ENCODE peak calls at places on chromosomes 4 and X, in seven cellular contexts. F is H9; Q is globus pallidus; I is stimulated activated effector memory CD8-positive, alpha-beta T cell treated with anti-CD3 and anti-CD28 coated beads, Interleukin-12 subunit alpha, Interleukin-12 subunit beta, amount 100 ng/mL, for 72 hours; A is LoVo; C is NCI-H1092; S is endothelial cell. J is an unnamed sample.

GRCh38 chr4:7411896-7412585 is 22.7 kb downstream of the PSAPL1 start:
- DNase-seq in F (no peak), Q (no peak), I (no peak), A (no peak), C (peak; percentile 17), S (no peak), J (no peak)

GRCh38 chr4:151865327-151865726 is 104.5 kb upstream of the GATB start:
- DNase-seq in F (no peak), Q (peak; percentile 73), I (no peak), A (no peak), C (peak; percentile 12), S (no peak), J (no peak)

GRCh38 chr4:94468093-94468492 is 16.4 kb downstream of the PDLIM5 start:
- DNase-seq in F (no peak), Q (no peak), I (no peak), A (no peak), C (no peak), S (no peak), J (no peak)

GRCh38 chrX:129000797-129001196 is 522.5 kb downstream of the SMARCA1 start:
- DNase-seq in F (no peak), Q (no peak), I (no peak), A (no peak), C (no peak), S (no peak), J (no peak)

GRCh38 chr4:26468283-26468949 is 21.9 kb downstream of the CCKAR start:
- DNase-seq in F (no peak), Q (no peak), I (no peak), A (no peak), C (no peak), S (no peak), J (no peak)

GRCh38 chr4:81724925-81725329 is 253.2 kb upstream of the RASGEF1B start:
- DNase-seq in F (no peak), Q (peak; percentile 86), I (peak; percentile 72), A (peak; percentile 5), C (no peak), S (no peak), J (no peak)

GRCh38 chr4:99986792-99987191 is 36.7 kb upstream of the H2AZ1 start:
- DNase-seq in F (no peak), Q (no peak), I (no peak), A (no peak), C (no peak), S (no peak), J (no peak)

GRCh38 chrX:27728291-27728690 is 79.5 kb upstream of the MAGEB10 start:
- DNase-seq in F (no peak), Q (no peak), I (no peak), A (peak; percentile 12), C (no peak), S (no peak), J (no peak)

GRCh38 chr4:72779256-72779655 is 210.2 kb upstream of the ADAMTS3 start:
- DNase-seq in F (no peak), Q (no peak), I (no peak), A (no peak), C (no peak), S (no peak), J (no peak)

GRCh38 chr4:183240581-183241321 is 79.3 kb downstream of the CLDN22 start:
- DNase-seq in F (peak; percentile 41), Q (no peak), I (no peak), A (no peak), C (no peak), S (no peak), J (no peak)

GRCh38 chr4:113332701-113333100 is 283.2 kb downstream of the ANK2 start:
- DNase-seq in F (no peak), Q (no peak), I (no peak), A (no peak), C (no peak), S (no peak), J (no peak)

GRCh38 chr4:112881842-112882241 is 167.6 kb upstream of the ANK2 start:
- DNase-seq in F (no peak), Q (no peak), I (no peak), A (no peak), C (no peak), S (no peak), J (no peak)

GRCh38 chrX:103734125-103734760 is 23.5 kb downstream of the TMEM31 start:
- DNase-seq in F (no peak), Q (no peak), I (no peak), A (no peak), C (no peak), S (no peak), J (no peak)

GRCh38 chr4:82017680-82018079 is 356.1 kb downstream of the HNRNPD start:
- DNase-seq in F (no peak), Q (no peak), I (no peak), A (peak; percentile 39), C (no peak), S (peak; percentile 21), J (no peak)

GRCh38 chr4:1171306-1172227 is 816 bp downstream of the SPON2 start:
- DNase-seq in F (peak; percentile 59), Q (no peak), I (peak; percentile 69), A (no peak), C (no peak), S (no peak), J (no peak)

GRCh38 chr4:4327652-4328121 is 37.6 kb downstream of the ZBTB49 start:
- DNase-seq in F (peak; percentile 93), Q (no peak), I (no peak), A (no peak), C (no peak), S (peak; percentile 72), J (no peak)

GRCh38 chr4:128660361-128660964 is 149.0 kb upstream of the JADE1 start:
- DNase-seq in F (no peak), Q (peak; percentile 48), I (no peak), A (no peak), C (no peak), S (no peak), J (no peak)

GRCh38 chr4:1880332-1880731 is 9.1 kb downstream of the NSD2 start:
- DNase-seq in F (no peak), Q (no peak), I (no peak), A (peak; percentile 47), C (no peak), S (no peak), J (no peak)

GRCh38 chr4:146165840-146166239 is 9.7 kb upstream of the LSM6 start:
- DNase-seq in F (no peak), Q (no peak), I (no peak), A (no peak), C (no peak), S (no peak), J (no peak)

GRCh38 chrX:85611926-85612325 is 232.5 kb upstream of the POF1B start:
- DNase-seq in F (no peak), Q (no peak), I (no peak), A (peak; percentile 1), C (no peak), S (no peak), J (no peak)

GRCh38 chr4:74044676-74045075 is 6.2 kb upstream of the CXCL3 start:
- DNase-seq in F (no peak), Q (no peak), I (no peak), A (no peak), C (no peak), S (no peak), J (no peak)

GRCh38 chr4:141501931-141502330 is 134.5 kb upstream of the IL15 start:
- DNase-seq in F (no peak), Q (no peak), I (no peak), A (no peak), C (no peak), S (no peak), J (no peak)

GRCh38 chr4:91961504-91961903 is 342.3 kb upstream of the GRID2 start:
- DNase-seq in F (no peak), Q (no peak), I (no peak), A (no peak), C (no peak), S (no peak), J (no peak)

GRCh38 chrX:22078117-22078516 is 46.0 kb downstream of the PHEX start:
- DNase-seq in F (no peak), Q (no peak), I (no peak), A (no peak), C (no peak), S (no peak), J (no peak)

GRCh38 chr4:188986271-188986689 is 847.0 kb downstream of the TRIML1 start:
- DNase-seq in F (no peak), Q (no peak), I (no peak), A (no peak), C (no peak), S (no peak), J (no peak)

GRCh38 chrX:136589966-136590365 is 58.0 kb downstream of the VGLL1 start:
- DNase-seq in F (no peak), Q (no peak), I (no peak), A (no peak), C (no peak), S (no peak), J (no peak)

GRCh38 chr4:124459922-124460301 is 252.6 kb downstream of the ANKRD50 start:
- DNase-seq in F (peak; percentile 34), Q (no peak), I (no peak), A (no peak), C (no peak), S (peak; percentile 39), J (no peak)

GRCh38 chr4:86831262-86832090 is 17.7 kb downstream of the SLC10A6 start:
- DNase-seq in F (no peak), Q (no peak), I (no peak), A (peak; percentile 73), C (no peak), S (no peak), J (no peak)

GRCh38 chr4:61373901-61374611 is 173.9 kb downstream of the ADGRL3 start:
- DNase-seq in F (no peak), Q (no peak), I (no peak), A (no peak), C (no peak), S (no peak), J (no peak)

GRCh38 chr4:129387666-129388065 is 291.7 kb downstream of the C4orf33 start:
- DNase-seq in F (no peak), Q (no peak), I (no peak), A (no peak), C (no peak), S (no peak), J (no peak)

GRCh38 chr4:186703510-186703909 is 20.1 kb downstream of the FAT1 start:
- DNase-seq in F (no peak), Q (no peak), I (no peak), A (no peak), C (no peak), S (no peak), J (no peak)

GRCh38 chrX:31280580-31280979 is 208.7 kb upstream of the FTHL17 start:
- DNase-seq in F (no peak), Q (no peak), I (no peak), A (no peak), C (no peak), S (no peak), J (no peak)

GRCh38 chr4:130288576-130288975 is 1192.6 kb downstream of the C4orf33 start:
- DNase-seq in F (no peak), Q (no peak), I (no peak), A (no peak), C (no peak), S (no peak), J (no peak)

GRCh38 chrX:134294548-134294947 is 57.6 kb downstream of the CCDC160 start:
- DNase-seq in F (no peak), Q (peak; percentile 11), I (no peak), A (no peak), C (no peak), S (no peak), J (no peak)

GRCh38 chr4:6742507-6742906 is 26.5 kb downstream of the BLOC1S4 start:
- DNase-seq in F (no peak), Q (no peak), I (no peak), A (no peak), C (no peak), S (no peak), J (no peak)

GRCh38 chr4:2256781-2257191 is 5.1 kb downstream of the MXD4 start:
- DNase-seq in F (no peak), Q (no peak), I (peak; percentile 43), A (no peak), C (no peak), S (peak; percentile 2), J (peak; percentile 9)

GRCh38 chr4:54687887-54688841 is 30.4 kb downstream of the KIT start:
- DNase-seq in F (no peak), Q (peak; percentile 49), I (no peak), A (no peak), C (no peak), S (no peak), J (no peak)

GRCh38 chr4:182918791-182919302 is 1.7 kb upstream of the DCTD start:
- DNase-seq in F (no peak), Q (no peak), I (peak; percentile 65), A (no peak), C (no peak), S (no peak), J (no peak)

J was measured in GM12892.